ENCODE peak calls at places on chromosomes 16 and 17, in six cellular contexts. N, I, Y, M, C and S are unnamed samples.

GRCh38 chr16:81635336-81635947 is 143.6 kb upstream of the PLCG2 start:
- DNase-seq in N (no peak), Y (no peak), M (no peak), C (no peak), I (no peak), S (no peak)

GRCh38 chr17:43016216-43016615 is 6.0 kb downstream of the VAT1 start:
- DNase-seq in I (no peak), M (no peak), Y (no peak), C (no peak), N (no peak), S (no peak)

GRCh38 chr17:70772761-70773160 is 603.4 kb downstream of the KCNJ2 start:
- DNase-seq in M (no peak), Y (no peak), C (peak), I (no peak), N (no peak), S (peak)

GRCh38 chr16:79372504-79373184 is 227.9 kb downstream of the MAF start:
- DNase-seq in I (no peak), Y (peak), C (peak), M (peak), N (peak), S (peak)

GRCh38 chr16:10600792-10601443 is 20.5 kb upstream of the EMP2 start:
- DNase-seq in N (no peak), I (no peak), Y (no peak), C (no peak), M (no peak), S (no peak)

GRCh38 chr16:15757630-15758251 is 99.1 kb downstream of the MYH11 start:
- DNase-seq in N (no peak), Y (no peak), C (no peak), I (no peak), M (no peak), S (no peak)

GRCh38 chr17:76716834-76717205 is 6.1 kb upstream of the MXRA7 start:
- DNase-seq in M (no peak), Y (peak), C (peak), I (no peak), N (peak), S (peak)

GRCh38 chr17:64097196-64097936 is 32.6 kb downstream of the ERN1 start:
- DNase-seq in I (no peak), N (peak), C (no peak), Y (no peak), M (no peak), S (no peak)

GRCh38 chr16:67302076-67302475 is 22.7 kb downstream of the PLEKHG4 start:
- DNase-seq in C (no peak), I (no peak), Y (no peak), N (no peak), M (no peak), S (no peak)

GRCh38 chr17:49829026-49829425 is 18.8 kb downstream of the TAC4 start:
- DNase-seq in N (peak), I (no peak), C (no peak), M (no peak), Y (no peak), S (no peak)

GRCh38 chr16:57906385-57907316 is 64.3 kb downstream of the CNGB1 start:
- DNase-seq in C (no peak), M (no peak), Y (no peak), N (no peak), I (no peak), S (no peak)

GRCh38 chr16:1550696-1551095 is 17.2 kb downstream of the TMEM204 start:
- DNase-seq in Y (no peak), C (no peak), I (no peak), M (no peak), N (no peak), S (no peak)

GRCh38 chr17:39650121-39650579 is 13.2 kb downstream of the STARD3 start:
- DNase-seq in N (no peak), Y (no peak), M (no peak), C (no peak), I (no peak), S (no peak)

GRCh38 chr17:14038206-14038605 is 31.1 kb upstream of the COX10 start:
- DNase-seq in C (peak), I (no peak), M (no peak), N (peak), Y (peak), S (peak)

GRCh38 chr16:70463235-70463634 is 8.8 kb downstream of the FCSK start:
- DNase-seq in I (no peak), N (no peak), Y (no peak), C (no peak), M (no peak), S (no peak)

GRCh38 chr16:81647527-81647926 is 131.6 kb upstream of the PLCG2 start:
- DNase-seq in I (no peak), C (peak), N (peak), Y (no peak), M (no peak), S (peak)

GRCh38 chr16:85248269-85248668 is 136.0 kb upstream of the CIBAR2 start:
- DNase-seq in Y (no peak), N (no peak), M (no peak), C (no peak), I (no peak), S (no peak)

GRCh38 chr17:20993863-20994778 is 48.7 kb downstream of the USP22 start:
- DNase-seq in I (no peak), N (no peak), C (no peak), M (no peak), Y (no peak), S (no peak)

GRCh38 chr16:21101631-21102420 is 48.8 kb downstream of the DNAH3 start:
- DNase-seq in I (peak), Y (no peak), C (no peak), N (peak), M (peak), S (no peak)

GRCh38 chr16:57358527-57359095 is at the start of gene CCL22:
- DNase-seq in C (no peak), M (no peak), I (no peak), Y (no peak), N (peak), S (peak)

GRCh38 chr17:64780096-64781012 is 118.2 kb upstream of the SMURF2 start:
- DNase-seq in Y (no peak), I (no peak), N (no peak), C (peak), M (peak), S (peak)

GRCh38 chr16:10312784-10313724 is 72.8 kb upstream of the ATF7IP2 start:
- DNase-seq in M (peak), C (peak), N (no peak), Y (no peak), I (no peak), S (peak)

GRCh38 chr17:76104896-76105231 is 1.3 kb upstream of the EXOC7 start:
- DNase-seq in I (no peak), N (no peak), Y (no peak), C (no peak), M (no peak), S (no peak)

GRCh38 chr16:68399456-68399855 is 48.9 kb downstream of the SMPD3 start:
- DNase-seq in N (no peak), M (no peak), C (no peak), I (no peak), Y (no peak), S (no peak)

GRCh38 chr16:89987169-89987568 is 32.1 kb downstream of the DBNDD1 start:
- DNase-seq in N (no peak), M (no peak), Y (no peak), C (no peak), I (no peak), S (no peak)